ENCODE peak calls at places on chromosome 12, in seven cellular contexts. N, T, Q, M, Y, O and B are unnamed samples.

GRCh38 chr12:3045989-3046388 is 31.2 kb upstream of the TSPAN9 start:
- DNase-seq in Q (no peak), Y (no peak), N (no peak), M (no peak), T (no peak), O (no peak), B (no peak)

GRCh38 chr12:12704593-12705230 is 8.7 kb upstream of the GPR19 start:
- DNase-seq in O (no peak), N (peak), Y (peak), Q (no peak), M (peak), T (no peak), B (peak)

GRCh38 chr12:6592087-6592486 is 15.1 kb downstream of the CHD4 start:
- DNase-seq in Y (no peak), O (no peak), N (no peak), T (no peak), Q (no peak), M (no peak), B (no peak)

GRCh38 chr12:118061011-118061875 is at the start of gene WSB2:
- DNase-seq in O (peak), M (peak), Q (peak), Y (peak), T (peak), N (peak), B (no peak)

GRCh38 chr12:76260390-76260748 is 87.8 kb downstream of the BBS10 start:
- DNase-seq in O (no peak), T (no peak), Q (no peak), M (peak), Y (no peak), N (no peak), B (peak)

GRCh38 chr12:2074792-2075191 is 22.0 kb downstream of the CACNA1C start:
- DNase-seq in M (no peak), N (no peak), Y (no peak), Q (no peak), T (no peak), O (peak), B (no peak)

GRCh38 chr12:49872381-49872780 is 29.5 kb upstream of the BCDIN3D start:
- DNase-seq in Y (no peak), O (peak), T (peak), M (no peak), Q (no peak), N (no peak), B (no peak)

GRCh38 chr12:47838286-47838931 is 18.7 kb upstream of the HDAC7 start:
- DNase-seq in O (no peak), T (no peak), Y (no peak), N (peak), Q (no peak), M (peak), B (no peak)

GRCh38 chr12:18431776-18432175 is 170.5 kb downstream of the PIK3C2G start:
- DNase-seq in O (no peak), T (no peak), M (no peak), N (no peak), Q (no peak), Y (no peak), B (no peak)

GRCh38 chr12:94740601-94741362 is 90.4 kb upstream of the TMCC3 start:
- DNase-seq in T (no peak), M (no peak), Q (no peak), Y (no peak), O (no peak), N (no peak), B (no peak)
- TF ChIP-seq CTCF in T (no peak), M (no peak), Q (no peak), Y (no peak), O (no peak), N (no peak), B (no peak)

GRCh38 chr12:56633465-56634241 is 3.5 kb upstream of the BAZ2A start:
- DNase-seq in Q (no peak), O (peak), M (no peak), Y (no peak), N (no peak), T (no peak), B (no peak)

GRCh38 chr12:56636118-56636674 is 6.1 kb upstream of the BAZ2A start:
- DNase-seq in O (peak), Q (peak), Y (peak), M (peak), T (peak), N (peak), B (peak)

GRCh38 chr12:56634242-56634836 is 4.2 kb upstream of the BAZ2A start:
- DNase-seq in T (peak), O (peak), Q (peak), M (peak), Y (peak), N (peak), B (no peak)

GRCh38 chr12:56635539-56636117 is 5.5 kb upstream of the BAZ2A start:
- DNase-seq in M (no peak), T (peak), Y (no peak), O (no peak), N (peak), Q (no peak), B (no peak)

GRCh38 chr12:56634837-56635538 is 4.9 kb upstream of the BAZ2A start:
- DNase-seq in O (peak), M (peak), Q (peak), N (peak), Y (peak), T (peak), B (peak)
- H3K4me3 ChIP-seq in O (peak), M (peak), Q (peak), N (peak), Y (peak), T (peak), B (peak)

GRCh38 chr12:94198872-94199271 is 50.5 kb downstream of the PLXNC1 start:
- DNase-seq in Y (no peak), O (no peak), N (no peak), Q (no peak), T (peak), M (no peak), B (no peak)

GRCh38 chr12:94200695-94201094 is 52.3 kb downstream of the PLXNC1 start:
- DNase-seq in M (no peak), Q (no peak), T (no peak), O (no peak), Y (no peak), N (no peak), B (no peak)

GRCh38 chr12:94195483-94195882 is 47.1 kb downstream of the PLXNC1 start:
- DNase-seq in N (no peak), T (no peak), O (no peak), Y (no peak), M (no peak), Q (no peak), B (no peak)

GRCh38 chr12:94200069-94200468 is 51.7 kb downstream of the PLXNC1 start:
- DNase-seq in N (no peak), M (no peak), Q (no peak), O (no peak), Y (no peak), T (no peak), B (no peak)

DNA sequence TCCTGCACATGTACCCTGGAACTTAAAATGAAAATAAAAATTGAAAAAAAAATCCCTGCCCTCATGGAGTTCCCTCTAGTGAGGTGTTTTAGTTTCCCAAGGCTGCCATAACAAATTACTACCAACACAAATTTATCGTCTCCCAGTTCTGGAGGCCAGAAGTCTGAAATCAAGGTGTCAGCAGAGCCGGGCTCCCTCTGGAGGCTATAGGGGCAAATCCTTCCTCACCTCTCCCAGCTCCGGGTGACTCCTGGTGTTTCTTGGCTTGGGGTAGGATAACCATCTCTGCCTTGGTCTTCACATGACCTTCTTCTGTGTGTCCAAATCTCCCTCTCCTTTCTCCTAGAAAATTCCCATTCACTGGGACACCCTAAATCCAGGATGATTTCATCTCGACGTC is 50.1 kb downstream of the PLXNC1 start:
- DNase-seq in M (no peak), Q (no peak), O (no peak), T (no peak), N (no peak), Y (no peak), B (no peak)
- TF ChIP-seq CTCF in M (no peak), Q (no peak), O (no peak), T (peak), N (no peak), Y (no peak), B (no peak)

GRCh38 chr12:110739488-110739887 is 3.2 kb downstream of the PPP1CC start:
- DNase-seq in Q (no peak), O (no peak), M (no peak), T (no peak), Y (no peak), N (no peak), B (no peak)
- H3K4me3 ChIP-seq in Q (no peak), O (no peak), M (no peak), T (no peak), Y (peak), N (peak), B (peak)

DNA sequence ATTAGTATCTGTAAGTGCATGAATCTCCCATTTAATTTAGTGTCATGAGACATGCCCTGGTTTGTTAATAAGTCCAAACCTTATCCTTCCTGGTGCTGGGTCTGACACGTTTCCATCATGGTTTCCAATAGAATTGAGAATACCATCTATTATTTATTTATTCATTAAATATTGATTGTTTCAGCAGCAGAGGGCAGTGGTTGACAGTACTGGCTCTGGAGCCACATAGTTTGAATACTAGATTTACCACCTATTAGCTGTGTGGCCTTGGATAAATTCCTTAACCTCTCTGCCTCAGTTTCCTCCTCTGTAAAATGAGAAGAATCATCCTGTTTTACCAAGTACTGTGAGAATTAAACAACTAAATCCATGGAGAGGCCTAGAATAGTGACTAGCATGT is 941 bp upstream of the STAB2 start:
- DNase-seq in Q (no peak), Y (no peak), T (no peak), N (no peak), M (peak), O (no peak), B (no peak)
- TF ChIP-seq CTCF in Q (no peak), Y (no peak), T (no peak), N (peak), M (peak), O (no peak), B (no peak)

GRCh38 chr12:56081393-56082347 is 1.7 kb downstream of the ERBB3 start:
- DNase-seq in M (no peak), Q (no peak), T (no peak), N (peak), O (no peak), Y (peak), B (no peak)
- H3K4me3 ChIP-seq in M (no peak), Q (peak), T (peak), N (peak), O (peak), Y (peak), B (no peak)

GRCh38 chr12:22289250-22289649 is 45.3 kb downstream of the ST8SIA1 start:
- DNase-seq in N (no peak), Q (no peak), Y (no peak), T (no peak), M (no peak), O (no peak), B (no peak)
- TF ChIP-seq CTCF in N (no peak), Q (no peak), Y (no peak), T (no peak), M (no peak), O (no peak), B (no peak)